ENCODE peak calls at places on chromosome 13, in five cellular contexts. O, Y, H, S and G are unnamed samples.
A peak's percentile ranks its signal among the peaks of the same experiment; 100 is the strongest.

GRCh38 chr13:95740921-95741320 is 64.0 kb downstream of the DNAJC3 start:
- DNase-seq in O (no peak), Y (no peak), H (no peak), S (no peak), G (no peak)

GRCh38 chr13:20952838-20953237 is 50.3 kb upstream of the XPO4 start:
- DNase-seq in O (no peak), Y (no peak), H (no peak), S (no peak), G (no peak)

GRCh38 chr13:42883771-42884170 is 102.4 kb downstream of the FAM216B start:
- DNase-seq in O (peak; percentile 2), Y (peak; percentile 30), H (peak; percentile 32), S (peak; percentile 44), G (no peak)

GRCh38 chr13:112434032-112434431 is 57.9 kb downstream of the SPACA7 start:
- DNase-seq in O (no peak), Y (no peak), H (no peak), S (no peak), G (no peak)

GRCh38 chr13:59103004-59103768 is 1060.5 kb downstream of the DIAPH3 start:
- DNase-seq in O (no peak), Y (no peak), H (no peak), S (peak; percentile 10), G (no peak)

GRCh38 chr13:89287381-89287780 is 1616.2 kb downstream of the SLITRK5 start:
- DNase-seq in O (no peak), Y (no peak), H (no peak), S (no peak), G (no peak)

GRCh38 chr13:113796211-113796875 is 37.3 kb downstream of the TMEM255B start:
- DNase-seq in O (no peak), Y (no peak), H (no peak), S (no peak), G (no peak)

GRCh38 chr13:104871456-104871855 is 1664.0 kb downstream of the EFNB2 start:
- DNase-seq in O (no peak), Y (no peak), H (no peak), S (no peak), G (no peak)

GRCh38 chr13:29369060-29369743 is 226.3 kb downstream of the SLC7A1 start:
- DNase-seq in O (peak; percentile 27), Y (peak; percentile 70), H (peak; percentile 76), S (peak; percentile 72), G (peak; percentile 75)

GRCh38 chr13:70856706-70857105 is 748.5 kb upstream of the KLHL1 start:
- DNase-seq in O (no peak), Y (peak; percentile 42), H (no peak), S (peak; percentile 66), G (no peak)

GRCh38 chr13:32045963-32046785 is 14.6 kb downstream of the FRY start:
- DNase-seq in O (no peak), Y (no peak), H (no peak), S (peak; percentile 56), G (peak; percentile 76)

GRCh38 chr13:37701972-37702371 is 103.4 kb upstream of the POSTN start:
- DNase-seq in O (no peak), Y (peak; percentile 50), H (no peak), S (peak; percentile 16), G (no peak)

GRCh38 chr13:25044071-25044470 is 51.9 kb upstream of the PABPC3 start:
- DNase-seq in O (no peak), Y (no peak), H (no peak), S (no peak), G (no peak)

GRCh38 chr13:27792393-27793218 is at the start of gene GSX1:
- DNase-seq in O (no peak), Y (peak; percentile 63), H (peak; percentile 96), S (peak; percentile 90), G (no peak)

GRCh38 chr13:28684257-28684656 is 25.3 kb downstream of the POMP start:
- DNase-seq in O (no peak), Y (no peak), H (peak; percentile 77), S (peak; percentile 21), G (no peak)

GRCh38 chr13:26881154-26881553 is 120.6 kb upstream of the GPR12 start:
- DNase-seq in O (no peak), Y (peak; percentile 72), H (no peak), S (no peak), G (no peak)

GRCh38 chr13:101941095-101941777 is 460.6 kb downstream of the FGF14 start:
- DNase-seq in O (no peak), Y (peak; percentile 19), H (no peak), S (no peak), G (no peak)

GRCh38 chr13:49113526-49114286 is 106.4 kb upstream of the MLNR start:
- DNase-seq in O (no peak), Y (peak; percentile 21), H (peak; percentile 7), S (no peak), G (no peak)

GRCh38 chr13:114119196-114119595 is 13.2 kb downstream of the RASA3 start:
- DNase-seq in O (no peak), Y (peak; percentile 68), H (peak; percentile 77), S (peak; percentile 80), G (no peak)

GRCh38 chr13:35343417-35343816 is 133.1 kb downstream of the MAB21L1 start:
- DNase-seq in O (no peak), Y (no peak), H (no peak), S (no peak), G (no peak)

GRCh38 chr13:59094149-59094548 is 1069.6 kb downstream of the DIAPH3 start:
- DNase-seq in O (no peak), Y (peak; percentile 40), H (no peak), S (no peak), G (no peak)

GRCh38 chr13:101455863-101456262 is 3.4 kb downstream of the ITGBL1 start:
- DNase-seq in O (no peak), Y (peak; percentile 90), H (no peak), S (peak; percentile 34), G (no peak)

GRCh38 chr13:44050450-44051063 is 170.9 kb downstream of the LACC1 start:
- DNase-seq in O (peak; percentile 32), Y (peak; percentile 62), H (no peak), S (peak; percentile 30), G (peak; percentile 27)

GRCh38 chr13:36231236-36231635 is 16.9 kb upstream of the SOHLH2 start:
- DNase-seq in O (no peak), Y (no peak), H (no peak), S (no peak), G (no peak)

GRCh38 chr13:28744091-28744536 is 25.3 kb upstream of the SLC46A3 start:
- DNase-seq in O (no peak), Y (peak; percentile 37), H (no peak), S (no peak), G (no peak)

GRCh38 chr13:90185734-90186133 is 1161.8 kb upstream of the MIR17HG start:
- DNase-seq in O (no peak), Y (peak; percentile 41), H (no peak), S (no peak), G (no peak)

DNA sequence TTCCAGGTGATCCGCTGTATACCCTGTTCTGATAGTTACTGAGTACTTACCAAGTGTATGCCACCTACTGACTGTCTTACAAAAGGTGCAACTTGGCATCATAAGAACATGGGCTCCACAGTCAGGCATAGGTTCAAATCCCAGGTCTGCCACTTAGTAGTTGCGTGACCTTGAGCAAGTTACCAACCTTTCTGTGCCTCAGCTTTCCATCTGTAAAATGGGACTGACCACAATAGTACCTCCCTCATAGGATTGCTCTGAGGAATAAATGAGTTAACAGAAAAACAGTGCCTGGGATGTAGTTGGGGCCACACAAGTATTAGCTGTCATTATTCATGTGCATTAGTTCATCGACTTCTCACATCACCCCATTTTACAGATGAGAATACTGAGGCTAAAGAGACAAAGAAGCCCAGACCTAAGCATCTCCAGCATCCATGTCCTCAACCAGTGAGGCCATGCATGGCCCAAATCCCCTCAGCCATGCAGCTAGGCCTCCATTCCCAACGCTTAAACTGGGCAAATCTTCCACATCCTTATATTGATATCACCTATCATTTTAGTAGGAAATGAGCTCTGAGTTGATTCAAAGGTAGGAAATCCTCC is 51.3 kb upstream of the UBE2L5 start:
- DNase-seq in O (no peak), Y (no peak), H (no peak), S (no peak), G (no peak)
- H3K4me2 ChIP-seq in O (no peak overlapping the region), Y (peak overlapping the region; percentile 28), H (no peak overlapping the region), S (peak overlapping the region; percentile 61), G (peak overlapping the region; percentile 82)

DNA sequence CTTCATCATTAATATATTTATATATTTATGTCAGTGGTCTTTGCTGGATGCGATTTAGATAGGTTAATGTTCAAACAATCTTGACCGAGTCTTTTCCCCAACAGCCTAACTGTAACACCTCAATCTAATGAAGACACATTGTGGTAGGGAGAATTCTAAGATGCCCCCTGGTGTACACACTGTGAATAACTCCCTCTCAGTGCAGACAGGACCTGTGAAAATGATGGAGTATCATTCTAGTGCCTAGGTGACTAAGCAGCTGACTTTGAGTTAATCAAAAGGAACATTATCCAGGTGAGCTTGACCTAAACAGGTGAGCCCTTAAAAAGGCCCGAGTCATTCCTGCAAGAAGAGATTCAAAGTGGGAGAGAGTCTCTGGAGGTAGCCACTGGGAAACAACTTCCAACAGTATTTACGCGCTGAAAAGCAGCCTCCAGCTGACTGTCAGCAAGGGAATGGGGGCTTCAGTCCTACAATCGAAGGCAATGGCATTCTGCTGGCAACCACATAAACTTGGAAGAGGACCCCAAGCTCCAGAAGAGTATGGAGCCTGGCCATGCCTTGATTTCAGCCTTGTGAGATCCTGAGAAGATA is 28.0 kb upstream of the KBTBD7 start:
- DNase-seq in O (peak; percentile 50), Y (peak; percentile 72), H (peak; percentile 61), S (peak; percentile 68), G (peak; percentile 63)
- H3K27ac ChIP-seq in O (no peak overlapping the region), Y (no peak overlapping the region), H (no peak overlapping the region), S (no peak overlapping the region), G (no peak overlapping the region)

GRCh38 chr13:52001120-52001731 is 10.0 kb downstream of the ATP7B start:
- DNase-seq in O (peak; percentile 32), Y (peak; percentile 50), H (peak; percentile 46), S (peak; percentile 54), G (peak; percentile 75)
- TF ChIP-seq EZH2phosphoT487 in O (no peak), Y (no peak), H (no peak), S (no peak), G (no peak)

GRCh38 chr13:80009760-80010159 is 331.2 kb downstream of the SPRY2 start:
- DNase-seq in O (no peak), Y (no peak), H (no peak), S (no peak), G (no peak)

GRCh38 chr13:80010846-80011245 is 330.1 kb downstream of the SPRY2 start:
- DNase-seq in O (no peak), Y (no peak), H (no peak), S (no peak), G (no peak)

GRCh38 chr13:80010286-80010831 is 330.6 kb downstream of the SPRY2 start:
- DNase-seq in O (no peak), Y (no peak), H (no peak), S (no peak), G (no peak)

GRCh38 chr13:80012281-80012680 is 328.6 kb downstream of the SPRY2 start:
- DNase-seq in O (no peak), Y (peak; percentile 26), H (no peak), S (no peak), G (no peak)

DNA sequence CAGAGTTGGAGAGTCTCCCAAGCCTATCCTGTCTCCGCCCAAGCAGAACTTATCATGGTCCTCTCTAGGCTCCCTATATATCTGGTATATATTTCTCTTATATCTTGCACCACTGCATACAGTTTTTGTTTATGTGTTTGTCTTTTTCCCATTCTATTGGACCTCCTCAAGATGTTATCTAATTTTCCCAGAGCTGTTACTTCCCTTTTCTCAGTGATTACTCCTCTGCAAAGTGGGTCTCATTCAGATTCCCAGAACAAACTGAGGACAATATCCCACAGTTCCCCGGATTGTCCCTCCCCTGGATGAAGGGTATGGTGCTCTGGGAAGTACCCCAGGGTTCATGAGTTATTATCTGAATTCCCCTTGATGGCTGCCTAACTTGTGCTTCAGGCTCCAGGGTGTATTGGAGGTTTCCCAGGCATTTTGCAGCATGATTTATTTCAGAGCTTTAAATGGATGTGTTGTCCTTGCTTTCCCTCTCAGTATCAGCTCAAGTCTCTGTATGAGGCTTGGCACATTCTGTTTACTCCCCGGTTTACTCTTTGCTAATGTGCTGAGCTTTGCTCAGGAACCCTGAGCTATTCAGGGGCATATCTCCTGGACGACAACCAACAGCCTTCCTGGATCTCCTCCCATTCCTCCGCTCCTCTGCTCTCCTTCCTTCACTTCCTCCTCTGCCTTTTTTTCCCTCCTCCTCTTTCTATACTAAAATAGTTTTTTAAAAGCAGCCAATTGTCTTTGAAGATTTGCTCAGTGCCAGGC is 329.3 kb downstream of the SPRY2 start:
- DNase-seq in O (no peak), Y (no peak), H (no peak), S (no peak), G (no peak)
- H3K4me2 ChIP-seq in O (peak overlapping the region; percentile 22), Y (no peak overlapping the region), H (no peak overlapping the region), S (no peak overlapping the region), G (no peak overlapping the region)